ENCODE peak calls at places on chromosome 13, in seven cellular contexts. D is PC-3, W is OCI-LY7, L is A549, G is lung, Z is adrenal gland, A is astrocyte. N is an unnamed sample. For H3K4me1, the result is how much of the 10 kb centered on the place peaks cover.

GRCh38 chr13:28650284-28650683 is 8.6 kb upstream of the POMP start:
- DNase-seq in D (no peak), W (no peak), L (no peak), G (no peak), Z (no peak), A (no peak), N (no peak)

GRCh38 chr13:44335463-44335862 is 38.2 kb upstream of the SERP2 start:
- DNase-seq in D (no peak), W (no peak), L (no peak), G (no peak), Z (no peak), A (no peak), N (no peak)

GRCh38 chr13:60080871-60081270 is 82.9 kb downstream of the DIAPH3 start:
- DNase-seq in D (no peak), W (no peak), L (no peak), G (no peak), Z (no peak), A (no peak), N (no peak)

GRCh38 chr13:59744747-59745394 is 418.9 kb downstream of the DIAPH3 start:
- DNase-seq in D (no peak), W (no peak), L (no peak), G (no peak), Z (no peak), A (no peak), N (no peak)

GRCh38 chr13:44116562-44117315 is 237.0 kb downstream of the LACC1 start:
- DNase-seq in D (no peak), W (peak), L (no peak), G (no peak), Z (no peak), A (no peak), N (no peak)

GRCh38 chr13:98492335-98493034 is 84.4 kb downstream of the STK24 start:
- DNase-seq in D (no peak), W (no peak), L (no peak), G (no peak), Z (no peak), A (no peak), N (no peak)

GRCh38 chr13:83819156-83819555 is 63.1 kb downstream of the SLITRK1 start:
- DNase-seq in D (no peak), W (no peak), L (no peak), G (no peak), Z (no peak), A (peak), N (no peak)

GRCh38 chr13:43763143-43763759 is 23.5 kb downstream of the ENOX1 start:
- DNase-seq in D (no peak), W (no peak), L (no peak), G (no peak), Z (no peak), A (no peak), N (no peak)

GRCh38 chr13:49571299-49572240 is 13.8 kb downstream of the RCBTB1 start:
- DNase-seq in D (no peak), W (no peak), L (no peak), G (peak), Z (no peak), A (no peak), N (no peak)

GRCh38 chr13:92941167-92941566 is 285.4 kb upstream of the GPC6 start:
- DNase-seq in D (no peak), W (no peak), L (no peak), G (no peak), Z (no peak), A (peak), N (no peak)

GRCh38 chr13:111142472-111142871 is 27.4 kb downstream of the ARHGEF7 start:
- DNase-seq in D (no peak), W (no peak), L (no peak), G (no peak), Z (no peak), A (no peak), N (no peak)

GRCh38 chr13:111145071-111145470 is 30.0 kb downstream of the ARHGEF7 start:
- DNase-seq in D (no peak), W (no peak), L (no peak), G (no peak), Z (no peak), A (no peak), N (no peak)

GRCh38 chr13:111143875-111144540 is 28.9 kb downstream of the ARHGEF7 start:
- DNase-seq in D (no peak), W (no peak), L (no peak), G (no peak), Z (no peak), A (no peak), N (no peak)

GRCh38 chr13:111140562-111141105 is 25.5 kb downstream of the ARHGEF7 start:
- DNase-seq in D (no peak), W (no peak), L (no peak), G (no peak), Z (no peak), A (no peak), N (no peak)

DNA sequence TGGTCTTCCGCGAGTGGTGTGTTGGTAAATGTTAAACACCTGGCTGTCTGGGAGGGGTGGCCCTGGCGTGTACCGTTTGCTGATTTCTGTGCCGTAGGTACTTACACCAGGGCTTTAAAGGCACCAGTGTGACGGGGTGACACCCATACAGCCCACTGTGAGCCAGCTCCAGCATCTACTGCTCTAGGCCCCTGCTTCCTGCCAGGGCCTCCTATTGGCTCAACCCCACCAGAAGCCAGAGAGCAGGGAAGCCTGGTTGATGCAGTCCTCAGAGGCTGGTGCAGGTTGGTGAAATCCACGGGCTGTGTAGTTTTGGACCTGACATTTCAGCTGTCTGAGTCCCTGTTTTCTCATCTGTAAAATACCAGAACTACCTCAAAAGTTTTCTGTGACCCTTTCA is 30.4 kb downstream of the ARHGEF7 start:
- DNase-seq in D (no peak), W (no peak), L (no peak), G (no peak), Z (no peak), A (no peak), N (no peak)
- TF ChIP-seq CTCF in D (no peak), W (no peak), L (no peak), G (no peak), Z (no peak), A (no peak), N (no peak)

GRCh38 chr13:32047088-32047487 is 15.5 kb downstream of the FRY start:
- DNase-seq in D (no peak), W (no peak), L (no peak), G (no peak), Z (no peak), A (no peak), N (no peak)
- H3K4me3 ChIP-seq in D (no peak), W (no peak), L (no peak), G (no peak), Z (no peak), A (no peak), N (no peak)

GRCh38 chr13:33194820-33195692 is 90.5 kb downstream of the STARD13 start:
- DNase-seq in D (peak), W (no peak), L (no peak), G (no peak), Z (peak), A (peak), N (peak)
- H3K4me1 ChIP-seq in D (under half), W (under half), L (under half), G (under half), Z (half or more), A (under half), N (under half)

GRCh38 chr13:31433201-31433600 is 233.4 kb downstream of the B3GLCT start:
- DNase-seq in D (no peak), W (no peak), L (no peak), G (no peak), Z (no peak), A (no peak), N (no peak)

GRCh38 chr13:31427151-31427867 is 227.5 kb downstream of the B3GLCT start:
- DNase-seq in D (no peak), W (no peak), L (no peak), G (no peak), Z (no peak), A (no peak), N (no peak)

GRCh38 chr13:31434613-31435012 is 234.8 kb downstream of the B3GLCT start:
- DNase-seq in D (no peak), W (no peak), L (no peak), G (no peak), Z (no peak), A (no peak), N (no peak)

GRCh38 chr13:31433756-31434155 is 234.0 kb downstream of the B3GLCT start:
- DNase-seq in D (no peak), W (no peak), L (no peak), G (no peak), Z (no peak), A (no peak), N (no peak)

GRCh38 chr13:31431722-31432137 is 232.0 kb downstream of the B3GLCT start:
- DNase-seq in D (peak), W (peak), L (peak), G (no peak), Z (peak), A (peak), N (peak)
- TF ChIP-seq CTCF in D (peak), W (peak), L (peak), G (peak), Z (peak), A (peak), N (peak)

GRCh38 chr13:24162604-24163003 is 2.1 kb downstream of the SPATA13 start:
- DNase-seq in D (peak), W (no peak), L (no peak), G (no peak), Z (no peak), A (no peak), N (no peak)
- H3K4me3 ChIP-seq in D (peak), W (no peak), L (no peak), G (no peak), Z (no peak), A (no peak), N (no peak)

GRCh38 chr13:66071608-66072007 is 1158.5 kb downstream of the PCDH9 start:
- DNase-seq in D (no peak), W (no peak), L (no peak), G (no peak), Z (no peak), A (no peak), N (no peak)

GRCh38 chr13:66069570-66069969 is 1160.6 kb downstream of the PCDH9 start:
- DNase-seq in D (no peak), W (no peak), L (no peak), G (no peak), Z (no peak), A (peak), N (no peak)

GRCh38 chr13:66068683-66069082 is 1161.5 kb downstream of the PCDH9 start:
- DNase-seq in D (no peak), W (no peak), L (no peak), G (no peak), Z (no peak), A (no peak), N (no peak)

GRCh38 chr13:66074018-66074615 is 1156.0 kb downstream of the PCDH9 start:
- DNase-seq in D (no peak), W (no peak), L (no peak), G (no peak), Z (no peak), A (no peak), N (no peak)

GRCh38 chr13:66071018-66071417 is 1159.1 kb downstream of the PCDH9 start:
- DNase-seq in D (no peak), W (no peak), L (no peak), G (no peak), Z (no peak), A (no peak), N (no peak)
- H3K4me1 ChIP-seq in D (under half), W (under half), L (under half), G (under half), Z (under half), A (under half), N (under half)

GRCh38 chr13:54185785-54186184 is 1157.2 kb downstream of the OLFM4 start:
- DNase-seq in D (peak), W (no peak), L (no peak), G (no peak), Z (no peak), A (no peak), N (peak)
- TF ChIP-seq CTCF in D (peak), W (peak), L (no peak), G (no peak), Z (no peak), A (no peak), N (peak)

GRCh38 chr13:25068810-25069209 is 27.1 kb upstream of the PABPC3 start:
- DNase-seq in D (no peak), W (no peak), L (no peak), G (no peak), Z (no peak), A (no peak), N (no peak)

GRCh38 chr13:25067054-25067453 is 28.9 kb upstream of the PABPC3 start:
- DNase-seq in D (no peak), W (no peak), L (no peak), G (no peak), Z (no peak), A (no peak), N (no peak)

GRCh38 chr13:25069911-25070310 is 26.0 kb upstream of the PABPC3 start:
- DNase-seq in D (no peak), W (no peak), L (no peak), G (no peak), Z (no peak), A (no peak), N (no peak)

GRCh38 chr13:25065974-25066770 is 29.8 kb upstream of the PABPC3 start:
- DNase-seq in D (no peak), W (no peak), L (no peak), G (no peak), Z (no peak), A (no peak), N (no peak)

DNA sequence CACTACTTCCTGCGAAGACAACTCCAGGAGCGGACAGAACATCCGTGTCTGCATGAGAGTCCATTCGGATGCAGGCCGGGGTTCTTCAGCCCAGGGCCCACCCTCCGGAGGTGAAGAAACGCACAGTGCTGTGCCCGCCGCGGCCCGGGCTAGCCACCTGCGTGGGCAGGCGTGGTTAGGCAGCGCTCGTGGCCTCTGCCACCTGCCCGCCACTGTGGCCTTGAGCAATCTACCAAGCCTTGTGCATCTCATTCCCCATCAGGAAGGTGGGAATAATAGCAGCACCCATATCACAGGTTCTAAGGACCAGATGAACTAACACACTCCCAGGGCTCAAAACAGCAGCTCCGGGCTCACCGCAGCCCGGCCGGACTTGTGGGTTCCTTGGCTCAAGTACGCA is 26.7 kb upstream of the PABPC3 start:
- DNase-seq in D (no peak), W (no peak), L (no peak), G (no peak), Z (no peak), A (no peak), N (no peak)
- H3K4me3 ChIP-seq in D (no peak), W (no peak), L (no peak), G (no peak), Z (no peak), A (no peak), N (no peak)

N was measured in hepatocyte.